ENCODE peak calls at places on chromosomes 12 and 14, in seven cellular contexts. One of them, this sample, is unnamed.

GRCh38 chr14:63051301-63051700 is 6.0 kb upstream of the KCNH5 start:
- DNase-seq in GM03348: no peak
- DNase-seq in osteocyte: no peak
- DNase-seq in stimulated activated CD8-positive, alpha-beta memory T cell treated with anti-CD3 and anti-CD28 coated beads, Interleukin-4, amount 100 ng/mL, for 24 hours: no peak
- DNase-seq in naive B cell: no peak
- DNase-seq in dorsolateral prefrontal cortex: no peak
- DNase-seq in NCI-H2171: no peak
- DNase-seq in this sample: peak; percentile 69

GRCh38 chr12:50052964-50053363 is 4.4 kb upstream of the ASIC1 start:
- DNase-seq in GM03348: no peak
- DNase-seq in osteocyte: no peak
- DNase-seq in stimulated activated CD8-positive, alpha-beta memory T cell treated with anti-CD3 and anti-CD28 coated beads, Interleukin-4, amount 100 ng/mL, for 24 hours: no peak
- DNase-seq in naive B cell: no peak
- DNase-seq in dorsolateral prefrontal cortex: no peak
- DNase-seq in NCI-H2171: peak; percentile 96
- DNase-seq in this sample: no peak

GRCh38 chr12:43284441-43284840 is 267.6 kb downstream of the ADAMTS20 start:
- DNase-seq in GM03348: no peak
- DNase-seq in osteocyte: no peak
- DNase-seq in stimulated activated CD8-positive, alpha-beta memory T cell treated with anti-CD3 and anti-CD28 coated beads, Interleukin-4, amount 100 ng/mL, for 24 hours: no peak
- DNase-seq in naive B cell: no peak
- DNase-seq in dorsolateral prefrontal cortex: no peak
- DNase-seq in NCI-H2171: no peak
- DNase-seq in this sample: peak; percentile 32

GRCh38 chr12:15979096-15980091 is 68.3 kb downstream of the DERA start:
- DNase-seq in GM03348: peak; percentile 82
- DNase-seq in osteocyte: no peak
- DNase-seq in stimulated activated CD8-positive, alpha-beta memory T cell treated with anti-CD3 and anti-CD28 coated beads, Interleukin-4, amount 100 ng/mL, for 24 hours: no peak
- DNase-seq in naive B cell: no peak
- DNase-seq in dorsolateral prefrontal cortex: no peak
- DNase-seq in NCI-H2171: no peak
- DNase-seq in this sample: peak; percentile 39

GRCh38 chr12:30719060-30719459 is 23.4 kb upstream of the IPO8 start:
- DNase-seq in GM03348: peak; percentile 83
- DNase-seq in osteocyte: no peak
- DNase-seq in stimulated activated CD8-positive, alpha-beta memory T cell treated with anti-CD3 and anti-CD28 coated beads, Interleukin-4, amount 100 ng/mL, for 24 hours: no peak
- DNase-seq in naive B cell: no peak
- DNase-seq in dorsolateral prefrontal cortex: no peak
- DNase-seq in NCI-H2171: no peak
- DNase-seq in this sample: peak; percentile 39

GRCh38 chr12:12835378-12836145 is 22.4 kb downstream of the DDX47 start:
- DNase-seq in GM03348: peak; percentile 16
- DNase-seq in osteocyte: no peak
- DNase-seq in stimulated activated CD8-positive, alpha-beta memory T cell treated with anti-CD3 and anti-CD28 coated beads, Interleukin-4, amount 100 ng/mL, for 24 hours: no peak
- DNase-seq in naive B cell: no peak
- DNase-seq in dorsolateral prefrontal cortex: no peak
- DNase-seq in NCI-H2171: no peak
- DNase-seq in this sample: peak; percentile 98

GRCh38 chr12:106072751-106073150 is 66.0 kb downstream of the NUAK1 start:
- DNase-seq in GM03348: no peak
- DNase-seq in osteocyte: no peak
- DNase-seq in stimulated activated CD8-positive, alpha-beta memory T cell treated with anti-CD3 and anti-CD28 coated beads, Interleukin-4, amount 100 ng/mL, for 24 hours: no peak
- DNase-seq in naive B cell: no peak
- DNase-seq in dorsolateral prefrontal cortex: no peak
- DNase-seq in NCI-H2171: no peak
- DNase-seq in this sample: no peak

GRCh38 chr12:26143291-26143690 is 18.5 kb upstream of the BHLHE41 start:
- DNase-seq in GM03348: no peak
- DNase-seq in osteocyte: no peak
- DNase-seq in stimulated activated CD8-positive, alpha-beta memory T cell treated with anti-CD3 and anti-CD28 coated beads, Interleukin-4, amount 100 ng/mL, for 24 hours: no peak
- DNase-seq in naive B cell: no peak
- DNase-seq in dorsolateral prefrontal cortex: no peak
- DNase-seq in NCI-H2171: no peak
- DNase-seq in this sample: no peak

GRCh38 chr12:94621662-94622359 is 28.5 kb downstream of the TMCC3 start:
- DNase-seq in GM03348: no peak
- DNase-seq in osteocyte: no peak
- DNase-seq in stimulated activated CD8-positive, alpha-beta memory T cell treated with anti-CD3 and anti-CD28 coated beads, Interleukin-4, amount 100 ng/mL, for 24 hours: peak; percentile 4
- DNase-seq in naive B cell: peak; percentile 19
- DNase-seq in dorsolateral prefrontal cortex: no peak
- DNase-seq in NCI-H2171: no peak
- DNase-seq in this sample: peak; percentile 99

GRCh38 chr12:9750276-9751203 is 10.2 kb downstream of the CD69 start:
- DNase-seq in GM03348: peak; percentile 70
- DNase-seq in osteocyte: no peak
- DNase-seq in stimulated activated CD8-positive, alpha-beta memory T cell treated with anti-CD3 and anti-CD28 coated beads, Interleukin-4, amount 100 ng/mL, for 24 hours: peak; percentile 30
- DNase-seq in naive B cell: peak; percentile 74
- DNase-seq in dorsolateral prefrontal cortex: no peak
- DNase-seq in NCI-H2171: no peak
- DNase-seq in this sample: peak; percentile 60

GRCh38 chr14:63972323-63972932 is 119.6 kb downstream of the SYNE2 start:
- DNase-seq in GM03348: no peak
- DNase-seq in osteocyte: no peak
- DNase-seq in stimulated activated CD8-positive, alpha-beta memory T cell treated with anti-CD3 and anti-CD28 coated beads, Interleukin-4, amount 100 ng/mL, for 24 hours: no peak
- DNase-seq in naive B cell: no peak
- DNase-seq in dorsolateral prefrontal cortex: no peak
- DNase-seq in NCI-H2171: peak; percentile 20
- DNase-seq in this sample: no peak

GRCh38 chr14:75450381-75451276 is 22.8 kb downstream of the JDP2 start:
- DNase-seq in GM03348: no peak
- DNase-seq in osteocyte: no peak
- DNase-seq in stimulated activated CD8-positive, alpha-beta memory T cell treated with anti-CD3 and anti-CD28 coated beads, Interleukin-4, amount 100 ng/mL, for 24 hours: no peak
- DNase-seq in naive B cell: no peak
- DNase-seq in dorsolateral prefrontal cortex: no peak
- DNase-seq in NCI-H2171: no peak
- DNase-seq in this sample: peak; percentile 87

GRCh38 chr12:100142851-100143559 is at the start of gene BLTP3B:
- DNase-seq in GM03348: peak; percentile 98
- DNase-seq in osteocyte: peak; percentile 95
- DNase-seq in stimulated activated CD8-positive, alpha-beta memory T cell treated with anti-CD3 and anti-CD28 coated beads, Interleukin-4, amount 100 ng/mL, for 24 hours: peak; percentile 88
- DNase-seq in naive B cell: peak; percentile 83
- DNase-seq in dorsolateral prefrontal cortex: peak; percentile 86
- DNase-seq in NCI-H2171: peak; percentile 92
- DNase-seq in this sample: peak; percentile 84

GRCh38 chr12:76820888-76821482 is 57.1 kb downstream of the ZDHHC17 start:
- DNase-seq in GM03348: peak; percentile 66
- DNase-seq in osteocyte: no peak
- DNase-seq in stimulated activated CD8-positive, alpha-beta memory T cell treated with anti-CD3 and anti-CD28 coated beads, Interleukin-4, amount 100 ng/mL, for 24 hours: no peak
- DNase-seq in naive B cell: no peak
- DNase-seq in dorsolateral prefrontal cortex: no peak
- DNase-seq in NCI-H2171: peak; percentile 18
- DNase-seq in this sample: peak; percentile 55

GRCh38 chr12:132161796-132162507 is 17.7 kb downstream of the NOC4L start:
- DNase-seq in GM03348: no peak
- DNase-seq in osteocyte: no peak
- DNase-seq in stimulated activated CD8-positive, alpha-beta memory T cell treated with anti-CD3 and anti-CD28 coated beads, Interleukin-4, amount 100 ng/mL, for 24 hours: no peak
- DNase-seq in naive B cell: no peak
- DNase-seq in dorsolateral prefrontal cortex: no peak
- DNase-seq in NCI-H2171: no peak
- DNase-seq in this sample: no peak

GRCh38 chr14:76201162-76201561 is 49.4 kb downstream of the GPATCH2L start:
- DNase-seq in GM03348: peak; percentile 8
- DNase-seq in osteocyte: no peak
- DNase-seq in stimulated activated CD8-positive, alpha-beta memory T cell treated with anti-CD3 and anti-CD28 coated beads, Interleukin-4, amount 100 ng/mL, for 24 hours: no peak
- DNase-seq in naive B cell: no peak
- DNase-seq in dorsolateral prefrontal cortex: no peak
- DNase-seq in NCI-H2171: no peak
- DNase-seq in this sample: peak; percentile 86

GRCh38 chr12:54030889-54031860 is 1.7 kb upstream of the HOXC5 start:
- DNase-seq in GM03348: peak; percentile 72
- DNase-seq in osteocyte: no peak
- DNase-seq in stimulated activated CD8-positive, alpha-beta memory T cell treated with anti-CD3 and anti-CD28 coated beads, Interleukin-4, amount 100 ng/mL, for 24 hours: no peak
- DNase-seq in naive B cell: no peak
- DNase-seq in dorsolateral prefrontal cortex: no peak
- DNase-seq in NCI-H2171: no peak
- DNase-seq in this sample: peak; percentile 30

GRCh38 chr12:94025730-94026129 is 122.6 kb upstream of the PLXNC1 start:
- DNase-seq in GM03348: no peak
- DNase-seq in osteocyte: no peak
- DNase-seq in stimulated activated CD8-positive, alpha-beta memory T cell treated with anti-CD3 and anti-CD28 coated beads, Interleukin-4, amount 100 ng/mL, for 24 hours: no peak
- DNase-seq in naive B cell: no peak
- DNase-seq in dorsolateral prefrontal cortex: no peak
- DNase-seq in NCI-H2171: no peak
- DNase-seq in this sample: no peak

GRCh38 chr14:29805415-29806123 is 122.1 kb downstream of the PRKD1 start:
- DNase-seq in GM03348: peak; percentile 52
- DNase-seq in osteocyte: no peak
- DNase-seq in stimulated activated CD8-positive, alpha-beta memory T cell treated with anti-CD3 and anti-CD28 coated beads, Interleukin-4, amount 100 ng/mL, for 24 hours: no peak
- DNase-seq in naive B cell: no peak
- DNase-seq in dorsolateral prefrontal cortex: no peak
- DNase-seq in NCI-H2171: peak; percentile 28
- DNase-seq in this sample: peak; percentile 51

GRCh38 chr12:108297895-108298760 is 41.0 kb downstream of the CMKLR1 start:
- DNase-seq in GM03348: no peak
- DNase-seq in osteocyte: no peak
- DNase-seq in stimulated activated CD8-positive, alpha-beta memory T cell treated with anti-CD3 and anti-CD28 coated beads, Interleukin-4, amount 100 ng/mL, for 24 hours: no peak
- DNase-seq in naive B cell: no peak
- DNase-seq in dorsolateral prefrontal cortex: no peak
- DNase-seq in NCI-H2171: no peak
- DNase-seq in this sample: no peak

GRCh38 chr14:81208489-81208888 is 12.3 kb downstream of the GTF2A1 start:
- DNase-seq in GM03348: no peak
- DNase-seq in osteocyte: no peak
- DNase-seq in stimulated activated CD8-positive, alpha-beta memory T cell treated with anti-CD3 and anti-CD28 coated beads, Interleukin-4, amount 100 ng/mL, for 24 hours: no peak
- DNase-seq in naive B cell: no peak
- DNase-seq in dorsolateral prefrontal cortex: no peak
- DNase-seq in NCI-H2171: no peak
- DNase-seq in this sample: no peak